ENCODE peak calls at places on chromosomes 4 and X, in eight cellular contexts. T is heart left ventricle, P is Panc1, Z is lung, I is breast epithelium, A is dorsolateral prefrontal cortex, E is neural progenitor cell, Q is PC-3. C is an unnamed sample. For H3K27me3, the result is how much of the 10 kb centered on the place peaks cover.

GRCh38 chr4:8911311-8912088 is 39.9 kb upstream of the HMX1 start:
- DNase-seq in Q (no peak), A (peak), I (peak), T (no peak), P (no peak), Z (no peak), E (no peak), C (no peak)

GRCh38 chrX:110414679-110415439 is 56.2 kb downstream of the RTL9 start:
- DNase-seq in Q (peak), Z (no peak), T (no peak), A (no peak), I (no peak), E (no peak), P (no peak), C (peak)

GRCh38 chr4:37385424-37385823 is 140.9 kb downstream of the NWD2 start:
- DNase-seq in I (no peak), Z (no peak), A (no peak), T (no peak), E (no peak), P (no peak), Q (no peak), C (no peak)

GRCh38 chr4:86019362-86019761 is 340.5 kb downstream of the MAPK10 start:
- DNase-seq in Q (no peak), T (no peak), P (no peak), I (no peak), A (no peak), Z (no peak), E (no peak), C (no peak)

GRCh38 chrX:115330498-115331138 is 41.1 kb downstream of the LUZP4 start:
- DNase-seq in I (no peak), Z (peak), A (no peak), Q (peak), P (peak), E (peak), T (no peak), C (peak)

GRCh38 chr4:8110071-8110986 is 48.3 kb downstream of the ABLIM2 start:
- DNase-seq in P (no peak), T (no peak), E (peak), Z (no peak), A (no peak), I (no peak), Q (peak), C (no peak)

GRCh38 chrX:2348225-2348624 is 152.6 kb downstream of the DHRSX start:
- DNase-seq in Q (no peak), E (peak), A (no peak), T (no peak), P (no peak), Z (no peak), I (no peak), C (no peak)

GRCh38 chr4:83618991-83619390 is 83.1 kb downstream of the GPAT3 start:
- DNase-seq in E (no peak), T (no peak), A (no peak), Z (peak), P (no peak), Q (peak), I (no peak), C (no peak)

GRCh38 chrX:10537308-10537707 is 83.1 kb downstream of the MID1 start:
- DNase-seq in T (no peak), A (no peak), I (no peak), E (no peak), P (no peak), Z (no peak), Q (no peak), C (no peak)

GRCh38 chrX:109797311-109797975 is 64.4 kb upstream of the ACSL4 start:
- DNase-seq in E (no peak), T (no peak), P (no peak), Q (peak), I (no peak), Z (no peak), A (no peak), C (no peak)

GRCh38 chr4:84491420-84491819 is 7.7 kb downstream of the NKX6-1 start:
- DNase-seq in I (no peak), A (no peak), Q (no peak), P (no peak), Z (no peak), E (peak), T (no peak), C (no peak)

GRCh38 chr4:126405369-126405982 is 1090.7 kb downstream of the FAT4 start:
- DNase-seq in Z (no peak), Q (no peak), E (peak), T (no peak), A (no peak), I (no peak), P (no peak), C (no peak)

GRCh38 chr4:95129708-95130343 is 372.1 kb downstream of the BMPR1B start:
- DNase-seq in E (no peak), T (peak), I (no peak), Z (peak), Q (peak), P (peak), A (no peak), C (no peak)

GRCh38 chrX:143081231-143081630 is 55.5 kb downstream of the SPANXN4 start:
- DNase-seq in Q (no peak), E (no peak), P (no peak), T (no peak), I (no peak), Z (no peak), A (no peak), C (peak)
- H3K27me3 ChIP-seq in Q (under half), E (under half), P (under half), T (under half), I (under half), Z (under half), A (under half), C (under half)

GRCh38 chr4:112881842-112882241 is 167.6 kb upstream of the ANK2 start:
- DNase-seq in I (no peak), A (peak), Z (no peak), E (peak), T (no peak), Q (no peak), P (no peak), C (no peak)

GRCh38 chr4:112885897-112886296 is 163.6 kb upstream of the ANK2 start:
- DNase-seq in E (peak), T (no peak), I (no peak), Q (no peak), Z (no peak), A (no peak), P (no peak), C (no peak)

GRCh38 chr4:112876316-112876715 is 173.1 kb upstream of the ANK2 start:
- DNase-seq in T (no peak), Q (no peak), I (no peak), A (no peak), P (no peak), Z (no peak), E (no peak), C (no peak)

GRCh38 chr4:112882286-112882685 is 167.2 kb upstream of the ANK2 start:
- DNase-seq in Q (no peak), I (no peak), T (no peak), A (no peak), Z (no peak), P (no peak), E (peak), C (no peak)
- TF ChIP-seq CTCF in Q (no peak), I (no peak), T (no peak), A (no peak), Z (no peak), P (no peak), E (no peak), C (no peak)

GRCh38 chr4:113049421-113050355 is at the start of gene ANK2:
- DNase-seq in Z (no peak), I (no peak), Q (no peak), E (peak), P (no peak), T (no peak), A (peak), C (no peak)
- H3K4me3 ChIP-seq in Z (no peak), I (no peak), Q (no peak), E (peak), P (no peak), T (no peak), A (peak), C (no peak)

GRCh38 chrX:106100442-106100841 is 61.9 kb upstream of the SERPINA7 start:
- DNase-seq in A (no peak), E (no peak), I (no peak), T (no peak), P (no peak), Q (no peak), Z (no peak), C (no peak)
- H3K27me3 ChIP-seq in A (half or more), E (under half), I (under half), T (under half), P (under half), Q (under half), Z (under half), C (under half)

DNA sequence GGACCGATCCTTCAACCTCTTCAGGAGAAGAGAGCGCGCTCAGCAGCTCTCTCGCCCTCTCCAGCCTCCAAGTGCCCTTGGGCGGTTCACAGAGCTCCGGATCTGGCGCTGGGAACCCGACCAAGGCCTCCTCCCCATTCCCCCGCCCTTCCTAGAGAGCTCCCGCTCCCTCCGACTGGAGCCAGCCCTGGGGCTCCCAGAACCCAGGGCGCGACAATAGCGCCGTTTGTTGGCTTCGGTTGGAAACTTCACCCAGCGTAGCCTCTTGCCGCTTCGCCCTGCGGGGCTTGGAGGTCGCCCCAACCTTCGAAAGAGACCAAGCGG is 3.1 kb upstream of the SOX3 start:
- DNase-seq in I (no peak), A (no peak), P (no peak), E (peak), Q (peak), T (no peak), Z (peak), C (no peak)
- TF ChIP-seq CTCF in I (no peak), A (no peak), P (no peak), E (peak), Q (peak), T (no peak), Z (no peak), C (no peak)

DNA sequence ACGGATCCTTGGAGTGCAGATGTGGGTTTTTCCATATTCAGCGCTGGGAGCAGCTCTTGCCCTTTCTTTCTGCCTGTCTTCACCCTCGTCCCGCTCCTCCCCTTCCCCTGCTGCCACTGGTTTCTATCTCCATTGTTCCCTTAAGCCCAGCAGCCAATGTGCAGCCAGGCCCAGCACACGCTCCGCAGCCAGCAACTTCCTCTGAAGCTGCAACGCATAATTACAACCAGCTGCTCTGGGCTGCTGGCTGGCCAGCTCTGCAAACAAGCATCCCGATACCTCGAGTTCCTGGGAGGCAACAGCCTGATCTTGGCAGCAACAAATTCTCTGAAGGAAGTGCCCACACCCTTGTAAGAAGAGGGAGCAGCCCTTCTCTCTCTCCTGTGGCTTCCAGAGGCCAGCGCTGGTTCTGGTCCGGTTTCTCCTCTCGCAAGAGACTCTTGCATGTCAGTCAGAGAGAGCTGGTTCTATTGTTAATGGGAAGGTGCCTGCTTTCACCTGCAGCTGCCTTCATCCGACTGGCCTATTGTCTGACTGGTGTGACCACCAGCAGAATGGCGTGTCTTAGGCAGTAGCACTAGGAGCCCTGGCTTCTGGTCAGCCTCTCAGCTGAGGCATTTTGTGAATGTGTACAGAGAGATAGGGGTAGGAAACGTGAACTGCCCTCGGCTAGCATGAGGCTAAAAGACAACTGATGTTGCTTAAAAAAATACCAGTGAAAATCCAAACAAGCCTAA is 83.8 kb upstream of the MAML3 start:
- DNase-seq in Q (no peak), T (peak), Z (peak), I (peak), E (peak), A (peak), P (no peak), C (no peak)
- H3K4me3 ChIP-seq in Q (no peak), T (peak), Z (no peak), I (peak), E (peak), A (peak), P (no peak), C (no peak)

C was measured in GM06990.